ENCODE peak calls at places on chromosomes 11 and 22, in ten cellular contexts. O, G, S, J, L, Y, M, B, X and W are unnamed samples.

GRCh38 chr22:46036558-46037408 is 59.8 kb upstream of the WNT7B start:
- DNase-seq in O (peak), G (no peak), S (no peak), J (peak), L (no peak), Y (peak), M (peak), B (no peak), X (peak), W (no peak)

GRCh38 chr11:118998388-118998717 is 415 bp downstream of the CENATAC start:
- DNase-seq in O (no peak), G (no peak), S (no peak), J (no peak), L (peak), Y (no peak), M (no peak), B (no peak), X (peak), W (no peak)

GRCh38 chr11:75272391-75272790 is 31.8 kb downstream of the TPBGL start:
- DNase-seq in O (no peak), G (no peak), S (no peak), J (no peak), L (no peak), Y (no peak), M (no peak), B (no peak), X (no peak), W (no peak)

GRCh38 chr11:117289795-117290194 is 1.4 kb upstream of the BACE1-AS start:
- DNase-seq in O (no peak), G (no peak), S (no peak), J (no peak), L (no peak), Y (no peak), M (no peak), B (no peak), X (no peak), W (no peak)

GRCh38 chr22:26671317-26672059 is 14.1 kb downstream of the MIAT start:
- DNase-seq in O (peak), G (no peak), S (no peak), J (peak), L (peak), Y (peak), M (no peak), B (no peak), X (peak), W (no peak)

GRCh38 chr11:8838248-8838647 is 72.7 kb upstream of the AKIP1 start:
- DNase-seq in O (no peak), G (no peak), S (no peak), J (no peak), L (no peak), Y (no peak), M (peak), B (no peak), X (no peak), W (peak)

GRCh38 chr11:11010624-11011127 is 152.8 kb upstream of the ZBED5 start:
- DNase-seq in O (no peak), G (no peak), S (peak), J (no peak), L (no peak), Y (no peak), M (peak), B (peak), X (peak), W (peak)

GRCh38 chr11:120197254-120197891 is 13.5 kb upstream of the OAF start:
- DNase-seq in O (no peak), G (no peak), S (no peak), J (no peak), L (no peak), Y (no peak), M (no peak), B (no peak), X (peak), W (no peak)

GRCh38 chr11:133732109-133732508 is 113.2 kb downstream of the SPATA19 start:
- DNase-seq in O (no peak), G (no peak), S (no peak), J (no peak), L (no peak), Y (no peak), M (no peak), B (no peak), X (peak), W (no peak)

GRCh38 chr11:33172996-33173395 is 11.7 kb upstream of the CSTF3 start:
- DNase-seq in O (no peak), G (no peak), S (no peak), J (no peak), L (no peak), Y (no peak), M (no peak), B (no peak), X (no peak), W (peak)

GRCh38 chr11:32034149-32034548 is 56.7 kb upstream of the RCN1 start:
- DNase-seq in O (no peak), G (no peak), S (no peak), J (no peak), L (no peak), Y (no peak), M (peak), B (no peak), X (no peak), W (peak)

GRCh38 chr11:77200869-77201268 is 72.8 kb downstream of the MYO7A start:
- DNase-seq in O (no peak), G (no peak), S (no peak), J (no peak), L (no peak), Y (no peak), M (no peak), B (no peak), X (no peak), W (no peak)